ENCODE peak calls at places on chromosomes 4 and X, in ten cellular contexts. One of them, this sample, is unnamed.

GRCh38 chr4:149173241-149174013 is 642.2 kb downstream of the IQCM start:
- DNase-seq in adipocyte: no peak
- DNase-seq in uterus: no peak
- DNase-seq in neural progenitor cell: no peak
- DNase-seq in mammary epithelial cell: no peak
- DNase-seq in GM23338: no peak
- DNase-seq in heart left ventricle: no peak
- DNase-seq in AG04449: no peak
- DNase-seq in A549: no peak
- DNase-seq in CD8-positive, alpha-beta memory T cell: no peak
- DNase-seq in this sample: no peak

GRCh38 chr4:19883841-19884240 is 367.9 kb upstream of the SLIT2 start:
- DNase-seq in adipocyte: peak
- DNase-seq in uterus: no peak
- DNase-seq in neural progenitor cell: no peak
- DNase-seq in mammary epithelial cell: no peak
- DNase-seq in GM23338: no peak
- DNase-seq in heart left ventricle: no peak
- DNase-seq in AG04449: peak
- DNase-seq in A549: no peak
- DNase-seq in CD8-positive, alpha-beta memory T cell: no peak
- DNase-seq in this sample: no peak

GRCh38 chr4:25007608-25008007 is 23.1 kb downstream of the LGI2 start:
- DNase-seq in adipocyte: no peak
- DNase-seq in uterus: no peak
- DNase-seq in neural progenitor cell: no peak
- DNase-seq in mammary epithelial cell: no peak
- DNase-seq in GM23338: no peak
- DNase-seq in heart left ventricle: no peak
- DNase-seq in AG04449: no peak
- DNase-seq in A549: no peak
- DNase-seq in CD8-positive, alpha-beta memory T cell: no peak
- DNase-seq in this sample: no peak

GRCh38 chr4:154506253-154506652 is 14.7 kb upstream of the DCHS2 start:
- DNase-seq in adipocyte: peak
- DNase-seq in uterus: peak
- DNase-seq in neural progenitor cell: peak
- DNase-seq in mammary epithelial cell: peak
- DNase-seq in GM23338: peak
- DNase-seq in heart left ventricle: no peak
- DNase-seq in AG04449: no peak
- DNase-seq in A549: peak
- DNase-seq in CD8-positive, alpha-beta memory T cell: no peak
- DNase-seq in this sample: no peak

GRCh38 chr4:155624478-155624877 is 42.2 kb upstream of the GUCY1A1 start:
- DNase-seq in adipocyte: no peak
- DNase-seq in uterus: no peak
- DNase-seq in neural progenitor cell: no peak
- DNase-seq in mammary epithelial cell: no peak
- DNase-seq in GM23338: no peak
- DNase-seq in heart left ventricle: no peak
- DNase-seq in AG04449: no peak
- DNase-seq in A549: no peak
- DNase-seq in CD8-positive, alpha-beta memory T cell: no peak
- DNase-seq in this sample: no peak

GRCh38 chr4:133148690-133149363 is at the start of gene PCDH10:
- DNase-seq in adipocyte: peak
- DNase-seq in uterus: peak
- DNase-seq in neural progenitor cell: peak
- DNase-seq in mammary epithelial cell: peak
- DNase-seq in GM23338: peak
- DNase-seq in heart left ventricle: peak
- DNase-seq in AG04449: peak
- DNase-seq in A549: peak
- DNase-seq in CD8-positive, alpha-beta memory T cell: no peak
- DNase-seq in this sample: peak

GRCh38 chr4:100248476-100248875 is 58.2 kb upstream of the DDIT4L start:
- DNase-seq in adipocyte: no peak
- DNase-seq in uterus: no peak
- DNase-seq in neural progenitor cell: no peak
- DNase-seq in mammary epithelial cell: no peak
- DNase-seq in GM23338: no peak
- DNase-seq in heart left ventricle: no peak
- DNase-seq in AG04449: no peak
- DNase-seq in A549: no peak
- DNase-seq in CD8-positive, alpha-beta memory T cell: no peak
- DNase-seq in this sample: no peak

GRCh38 chr4:56906534-56906933 is 1.2 kb upstream of the REST start:
- DNase-seq in adipocyte: peak
- DNase-seq in uterus: no peak
- DNase-seq in neural progenitor cell: no peak
- DNase-seq in mammary epithelial cell: no peak
- DNase-seq in GM23338: peak
- DNase-seq in heart left ventricle: no peak
- DNase-seq in AG04449: no peak
- DNase-seq in A549: no peak
- DNase-seq in CD8-positive, alpha-beta memory T cell: no peak
- DNase-seq in this sample: no peak

GRCh38 chr4:88062311-88062710 is 54.9 kb downstream of the PKD2 start:
- DNase-seq in adipocyte: no peak
- DNase-seq in uterus: no peak
- DNase-seq in neural progenitor cell: no peak
- DNase-seq in mammary epithelial cell: no peak
- DNase-seq in GM23338: no peak
- DNase-seq in heart left ventricle: no peak
- DNase-seq in AG04449: no peak
- DNase-seq in A549: no peak
- DNase-seq in CD8-positive, alpha-beta memory T cell: no peak
- DNase-seq in this sample: no peak

GRCh38 chr4:8548731-8549351 is 31.4 kb upstream of the GPR78 start:
- DNase-seq in adipocyte: no peak
- DNase-seq in uterus: no peak
- DNase-seq in neural progenitor cell: no peak
- DNase-seq in mammary epithelial cell: no peak
- DNase-seq in GM23338: no peak
- DNase-seq in heart left ventricle: no peak
- DNase-seq in AG04449: no peak
- DNase-seq in A549: no peak
- DNase-seq in CD8-positive, alpha-beta memory T cell: no peak
- DNase-seq in this sample: no peak

GRCh38 chrX:20623448-20623847 is 356.7 kb upstream of the RPS6KA3 start:
- DNase-seq in adipocyte: no peak
- DNase-seq in uterus: no peak
- DNase-seq in neural progenitor cell: no peak
- DNase-seq in mammary epithelial cell: peak
- DNase-seq in GM23338: no peak
- DNase-seq in heart left ventricle: no peak
- DNase-seq in AG04449: no peak
- DNase-seq in A549: peak
- DNase-seq in CD8-positive, alpha-beta memory T cell: no peak
- DNase-seq in this sample: no peak

GRCh38 chr4:113057891-113058290 is 8.4 kb downstream of the ANK2 start:
- DNase-seq in adipocyte: no peak
- DNase-seq in uterus: no peak
- DNase-seq in neural progenitor cell: no peak
- DNase-seq in mammary epithelial cell: peak
- DNase-seq in GM23338: no peak
- DNase-seq in heart left ventricle: no peak
- DNase-seq in AG04449: no peak
- DNase-seq in A549: peak
- DNase-seq in CD8-positive, alpha-beta memory T cell: no peak
- DNase-seq in this sample: no peak

DNA sequence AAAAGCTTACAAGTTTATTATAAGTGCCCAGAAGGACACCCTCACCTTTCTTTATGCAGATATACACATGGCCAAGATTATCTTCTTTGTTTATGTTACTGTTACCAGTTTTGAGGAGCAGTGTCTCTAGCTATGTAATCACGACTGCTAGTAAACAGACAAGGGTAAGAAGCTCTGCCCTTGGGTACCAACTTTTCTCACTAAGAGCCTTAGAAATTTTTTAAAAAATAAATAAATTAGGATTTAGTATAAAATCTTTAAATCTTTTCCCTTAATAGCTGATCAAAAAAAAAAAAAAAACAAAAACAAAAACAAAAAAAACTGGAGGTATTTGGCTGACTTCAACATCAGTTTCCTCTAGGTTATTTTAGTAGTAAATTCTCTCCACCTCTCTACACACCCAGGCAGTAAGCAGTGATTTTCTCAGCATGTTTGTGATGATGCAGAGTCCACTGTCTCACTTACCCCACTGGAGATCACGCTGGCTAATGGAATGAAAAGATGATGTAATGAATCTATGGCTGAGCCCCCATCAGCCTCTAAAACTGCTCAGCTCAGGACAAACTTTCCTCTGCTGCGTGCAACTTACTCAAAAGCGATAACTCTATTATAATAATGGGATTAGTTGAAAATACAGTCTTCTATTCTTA is 125.9 kb downstream of the FRYL start:
- DNase-seq in adipocyte: no peak
- DNase-seq in uterus: no peak
- DNase-seq in neural progenitor cell: no peak
- DNase-seq in mammary epithelial cell: no peak
- DNase-seq in GM23338: no peak
- DNase-seq in heart left ventricle: no peak
- DNase-seq in AG04449: no peak
- DNase-seq in A549: no peak
- DNase-seq in CD8-positive, alpha-beta memory T cell: no peak
- DNase-seq in this sample: no peak
- H3K4me3 ChIP-seq in adipocyte: peak
- H3K4me3 ChIP-seq in uterus: no peak
- H3K4me3 ChIP-seq in neural progenitor cell: no peak
- H3K4me3 ChIP-seq in mammary epithelial cell: no peak
- H3K4me3 ChIP-seq in GM23338: no peak
- H3K4me3 ChIP-seq in heart left ventricle: peak
- H3K4me3 ChIP-seq in AG04449: no peak
- H3K4me3 ChIP-seq in A549: no peak
- H3K4me3 ChIP-seq in CD8-positive, alpha-beta memory T cell: no peak
- H3K4me3 ChIP-seq in this sample: no peak

DNA sequence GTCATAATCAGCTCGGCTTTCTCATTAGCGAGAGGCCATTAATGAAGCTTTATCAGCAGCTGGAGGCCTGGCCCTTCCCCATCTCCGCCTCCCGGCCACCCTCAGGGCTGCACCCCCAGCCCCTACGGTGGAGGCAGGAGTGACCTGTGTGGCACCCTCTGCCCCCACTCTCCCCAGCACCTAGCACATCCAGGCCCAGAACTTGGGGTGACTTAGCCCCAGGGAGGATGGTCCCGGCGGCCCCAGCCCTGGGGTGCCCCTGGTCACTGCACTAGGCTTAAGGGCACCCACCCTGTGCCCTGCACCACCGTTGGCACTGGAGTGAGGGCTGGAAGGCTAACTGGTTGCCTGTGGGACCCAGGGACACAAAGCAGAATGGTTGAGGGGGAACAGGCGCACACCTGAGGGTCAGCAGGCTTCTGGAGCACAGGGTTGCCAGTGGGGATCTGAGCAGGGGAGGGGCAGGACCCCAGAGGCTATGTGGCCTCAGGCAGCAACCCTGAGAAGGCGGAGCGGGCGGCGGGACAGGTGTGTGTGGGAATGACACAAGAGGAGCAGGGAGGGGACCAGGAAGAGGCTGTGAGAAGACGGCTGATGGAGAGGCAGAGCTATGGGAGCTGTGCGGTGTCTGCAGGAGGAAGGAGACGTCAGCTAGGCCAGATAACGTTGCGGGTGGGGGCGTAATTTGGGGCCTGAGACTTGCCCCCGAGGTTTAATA is 120.2 kb downstream of the FAM53A start:
- DNase-seq in adipocyte: no peak
- DNase-seq in uterus: no peak
- DNase-seq in neural progenitor cell: no peak
- DNase-seq in mammary epithelial cell: no peak
- DNase-seq in GM23338: no peak
- DNase-seq in heart left ventricle: no peak
- DNase-seq in AG04449: no peak
- DNase-seq in A549: no peak
- DNase-seq in CD8-positive, alpha-beta memory T cell: no peak
- DNase-seq in this sample: no peak
- H3K4me3 ChIP-seq in adipocyte: no peak
- H3K4me3 ChIP-seq in uterus: no peak
- H3K4me3 ChIP-seq in neural progenitor cell: no peak
- H3K4me3 ChIP-seq in mammary epithelial cell: no peak
- H3K4me3 ChIP-seq in GM23338: no peak
- H3K4me3 ChIP-seq in heart left ventricle: no peak
- H3K4me3 ChIP-seq in AG04449: no peak
- H3K4me3 ChIP-seq in A549: no peak
- H3K4me3 ChIP-seq in CD8-positive, alpha-beta memory T cell: no peak
- H3K4me3 ChIP-seq in this sample: no peak

GRCh38 chrX:30310429-30311206 is 1.4 kb upstream of the NR0B1 start:
- DNase-seq in adipocyte: no peak
- DNase-seq in uterus: no peak
- DNase-seq in neural progenitor cell: no peak
- DNase-seq in mammary epithelial cell: no peak
- DNase-seq in GM23338: no peak
- DNase-seq in heart left ventricle: no peak
- DNase-seq in AG04449: no peak
- DNase-seq in A549: no peak
- DNase-seq in CD8-positive, alpha-beta memory T cell: no peak
- DNase-seq in this sample: no peak

GRCh38 chrX:30308263-30309138 is 689 bp downstream of the NR0B1 start:
- DNase-seq in adipocyte: peak
- DNase-seq in uterus: no peak
- DNase-seq in neural progenitor cell: peak
- DNase-seq in mammary epithelial cell: no peak
- DNase-seq in GM23338: peak
- DNase-seq in heart left ventricle: no peak
- DNase-seq in AG04449: no peak
- DNase-seq in A549: peak
- DNase-seq in CD8-positive, alpha-beta memory T cell: no peak
- DNase-seq in this sample: peak

GRCh38 chrX:30309139-30309571 is at the start of gene NR0B1:
- DNase-seq in adipocyte: peak
- DNase-seq in uterus: no peak
- DNase-seq in neural progenitor cell: peak
- DNase-seq in mammary epithelial cell: no peak
- DNase-seq in GM23338: peak
- DNase-seq in heart left ventricle: peak
- DNase-seq in AG04449: no peak
- DNase-seq in A549: peak
- DNase-seq in CD8-positive, alpha-beta memory T cell: no peak
- DNase-seq in this sample: peak

GRCh38 chrX:30304866-30305265 is 4.3 kb downstream of the NR0B1 start:
- DNase-seq in adipocyte: no peak
- DNase-seq in uterus: no peak
- DNase-seq in neural progenitor cell: no peak
- DNase-seq in mammary epithelial cell: no peak
- DNase-seq in GM23338: no peak
- DNase-seq in heart left ventricle: no peak
- DNase-seq in AG04449: no peak
- DNase-seq in A549: peak
- DNase-seq in CD8-positive, alpha-beta memory T cell: no peak
- DNase-seq in this sample: no peak

GRCh38 chrX:30307466-30307865 is 1.7 kb downstream of the NR0B1 start:
- DNase-seq in adipocyte: no peak
- DNase-seq in uterus: no peak
- DNase-seq in neural progenitor cell: no peak
- DNase-seq in mammary epithelial cell: no peak
- DNase-seq in GM23338: no peak
- DNase-seq in heart left ventricle: no peak
- DNase-seq in AG04449: no peak
- DNase-seq in A549: no peak
- DNase-seq in CD8-positive, alpha-beta memory T cell: no peak
- DNase-seq in this sample: no peak
- H3K4me3 ChIP-seq in adipocyte: no peak
- H3K4me3 ChIP-seq in uterus: no peak
- H3K4me3 ChIP-seq in neural progenitor cell: no peak
- H3K4me3 ChIP-seq in mammary epithelial cell: no peak
- H3K4me3 ChIP-seq in GM23338: no peak
- H3K4me3 ChIP-seq in heart left ventricle: no peak
- H3K4me3 ChIP-seq in AG04449: no peak
- H3K4me3 ChIP-seq in A549: peak
- H3K4me3 ChIP-seq in CD8-positive, alpha-beta memory T cell: no peak
- H3K4me3 ChIP-seq in this sample: no peak

GRCh38 chr4:15035152-15035551 is 32.9 kb downstream of the CPEB2 start:
- DNase-seq in adipocyte: peak
- DNase-seq in uterus: no peak
- DNase-seq in neural progenitor cell: no peak
- DNase-seq in mammary epithelial cell: peak
- DNase-seq in GM23338: no peak
- DNase-seq in heart left ventricle: no peak
- DNase-seq in AG04449: no peak
- DNase-seq in A549: no peak
- DNase-seq in CD8-positive, alpha-beta memory T cell: no peak
- DNase-seq in this sample: no peak
- H3K4me3 ChIP-seq in adipocyte: no peak
- H3K4me3 ChIP-seq in uterus: no peak
- H3K4me3 ChIP-seq in neural progenitor cell: no peak
- H3K4me3 ChIP-seq in mammary epithelial cell: no peak
- H3K4me3 ChIP-seq in GM23338: no peak
- H3K4me3 ChIP-seq in heart left ventricle: no peak
- H3K4me3 ChIP-seq in AG04449: no peak
- H3K4me3 ChIP-seq in A549: no peak
- H3K4me3 ChIP-seq in CD8-positive, alpha-beta memory T cell: no peak
- H3K4me3 ChIP-seq in this sample: no peak

This sample was measured in aorta.